ENCODE peak calls at places on chromosomes 16 and 17, in five cellular contexts. S is A549, M is HCT116, J is thoracic aorta, K is colonic mucosa. V is an unnamed sample.
A peak's percentile ranks its signal among the peaks of the same experiment; 100 is the strongest.

GRCh38 chr16:82004651-82005490 is 6.4 kb downstream of the SDR42E1 start:
- DNase-seq in S (no peak), K (no peak), M (no peak), J (no peak), V (no peak)

GRCh38 chr17:5694507-5694906 is 110.2 kb upstream of the NLRP1 start:
- DNase-seq in K (no peak), M (no peak), S (peak; percentile 18), J (no peak), V (no peak)

GRCh38 chr17:45783593-45784292 is 377 bp upstream of the CRHR1 start:
- DNase-seq in K (no peak), S (no peak), M (no peak), J (no peak), V (no peak)

GRCh38 chr16:29729116-29729521 is 16.7 kb downstream of the C16orf54 start:
- DNase-seq in M (peak; percentile 57), S (peak; percentile 68), J (no peak), K (no peak), V (peak; percentile 6)

GRCh38 chr17:50106393-50107131 is 11.4 kb downstream of the PDK2 start:
- DNase-seq in M (no peak), S (no peak), K (no peak), J (no peak), V (no peak)

GRCh38 chr16:1619976-1620375 is 7.8 kb downstream of the CRAMP1 start:
- DNase-seq in M (no peak), J (no peak), S (no peak), K (no peak), V (no peak)

GRCh38 chr17:82239926-82240505 is 11.2 kb downstream of the SLC16A3 start:
- DNase-seq in J (no peak), S (no peak), K (no peak), M (no peak), V (no peak)

GRCh38 chr17:73802314-73802713 is 158.1 kb upstream of the SDK2 start:
- DNase-seq in K (no peak), M (no peak), J (no peak), S (no peak), V (no peak)

GRCh38 chr16:28163699-28164584 is 47.8 kb downstream of the XPO6 start:
- DNase-seq in K (no peak), J (no peak), M (no peak), S (no peak), V (no peak)

GRCh38 chr16:86757704-86758040 is 179.3 kb downstream of the FOXL1 start:
- DNase-seq in M (no peak), K (no peak), S (no peak), J (no peak), V (no peak)

GRCh38 chr16:27974896-27975540 is 88.5 kb downstream of the GSG1L start:
- DNase-seq in M (no peak), K (no peak), S (no peak), J (no peak), V (no peak)

GRCh38 chr17:10316986-10317834 is 55.6 kb downstream of the MYH13 start:
- DNase-seq in S (peak; percentile 69), M (peak; percentile 31), K (peak; percentile 71), J (peak; percentile 36), V (peak; percentile 27)

GRCh38 chr16:73037331-73037745 is 10.6 kb downstream of the ZFHX3 start:
- DNase-seq in S (no peak), J (no peak), M (no peak), K (no peak), V (no peak)

GRCh38 chr17:81553018-81553615 is 964 bp upstream of the FAAP100 start:
- DNase-seq in S (peak; percentile 92), K (peak; percentile 83), M (peak; percentile 80), J (peak; percentile 51), V (peak; percentile 66)

GRCh38 chr17:7213895-7214299 is 5.7 kb downstream of the DLG4 start:
- DNase-seq in M (peak; percentile 72), K (no peak), S (peak; percentile 96), J (peak; percentile 56), V (peak; percentile 63)

GRCh38 chr16:83882118-83882879 is 16.6 kb upstream of the MLYCD start:
- DNase-seq in J (no peak), S (no peak), M (no peak), K (no peak), V (no peak)

DNA sequence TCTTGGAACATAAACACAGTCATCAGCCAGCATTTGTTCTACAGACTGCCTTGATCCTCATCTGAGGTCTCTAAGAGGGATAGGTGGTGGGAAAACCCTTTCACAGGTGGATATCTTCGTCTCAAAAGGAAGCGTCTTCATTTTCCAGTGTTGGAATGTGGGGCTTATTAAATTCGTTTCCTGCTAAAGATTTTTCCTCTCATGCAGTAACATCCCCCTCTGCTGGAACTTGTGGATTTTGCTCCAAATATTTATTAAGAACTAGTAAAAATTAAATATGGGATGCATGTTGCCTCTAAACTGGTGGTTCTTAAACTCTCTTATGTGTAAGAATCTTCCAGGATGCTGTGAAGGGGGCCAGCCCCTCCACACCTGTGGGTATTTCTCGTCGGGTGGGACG is 20.1 kb upstream of the MLYCD start:
- DNase-seq in M (peak; percentile 52), J (no peak), K (no peak), S (peak; percentile 59), V (peak; percentile 54)
- TF ChIP-seq CTCF in M (peak; percentile 79), J (peak; percentile 53), K (no peak), S (peak; percentile 68), V (peak; percentile 50)

DNA sequence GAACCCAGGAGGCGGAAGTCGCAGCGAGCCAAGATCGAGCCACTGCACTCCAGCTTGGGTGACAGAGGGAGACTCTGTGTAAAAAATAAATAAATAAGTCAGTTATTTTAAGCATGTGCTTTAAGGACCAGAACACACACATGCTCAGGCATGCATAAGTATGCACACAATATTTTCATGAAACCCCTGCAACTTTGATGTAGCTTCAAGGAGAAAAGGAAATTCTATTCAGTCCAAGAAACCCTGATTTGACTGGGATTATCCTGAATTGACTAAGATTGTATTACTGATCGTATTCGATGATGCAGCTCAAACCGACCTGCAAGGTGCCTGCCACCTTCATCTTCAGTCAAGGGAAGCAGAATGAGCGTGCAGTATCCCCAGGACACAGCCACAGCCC is 841 bp downstream of the TEKT5 start:
- DNase-seq in S (no peak), J (no peak), M (no peak), K (no peak), V (no peak)
- H3K4me3 ChIP-seq in S (no peak overlapping the region), J (no peak overlapping the region), M (no peak overlapping the region), K (no peak overlapping the region), V (no peak overlapping the region)

DNA sequence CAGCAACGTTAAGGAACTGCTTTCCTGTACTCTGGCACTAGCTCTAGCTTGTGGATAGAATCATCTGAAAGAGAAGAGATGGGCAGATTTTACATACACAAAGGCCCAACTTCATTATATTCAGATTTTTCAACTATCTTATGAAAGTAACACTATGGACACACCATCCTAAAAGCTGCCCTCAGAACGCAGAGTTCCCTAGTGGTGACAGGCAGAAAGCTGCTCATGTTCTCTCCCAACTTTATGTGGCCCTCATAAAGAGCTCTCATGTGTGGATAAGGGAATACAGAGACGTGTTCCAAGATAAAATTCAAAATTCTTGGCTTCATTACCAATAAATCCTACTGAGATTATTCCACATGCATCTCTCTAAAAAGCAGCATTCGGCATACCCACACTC is 1.5 kb downstream of the CFAP20 start:
- DNase-seq in S (no peak), M (no peak), J (no peak), K (no peak), V (no peak)
- TF ChIP-seq CTCF in S (no peak), M (peak; percentile 32), J (no peak), K (no peak), V (no peak)

DNA sequence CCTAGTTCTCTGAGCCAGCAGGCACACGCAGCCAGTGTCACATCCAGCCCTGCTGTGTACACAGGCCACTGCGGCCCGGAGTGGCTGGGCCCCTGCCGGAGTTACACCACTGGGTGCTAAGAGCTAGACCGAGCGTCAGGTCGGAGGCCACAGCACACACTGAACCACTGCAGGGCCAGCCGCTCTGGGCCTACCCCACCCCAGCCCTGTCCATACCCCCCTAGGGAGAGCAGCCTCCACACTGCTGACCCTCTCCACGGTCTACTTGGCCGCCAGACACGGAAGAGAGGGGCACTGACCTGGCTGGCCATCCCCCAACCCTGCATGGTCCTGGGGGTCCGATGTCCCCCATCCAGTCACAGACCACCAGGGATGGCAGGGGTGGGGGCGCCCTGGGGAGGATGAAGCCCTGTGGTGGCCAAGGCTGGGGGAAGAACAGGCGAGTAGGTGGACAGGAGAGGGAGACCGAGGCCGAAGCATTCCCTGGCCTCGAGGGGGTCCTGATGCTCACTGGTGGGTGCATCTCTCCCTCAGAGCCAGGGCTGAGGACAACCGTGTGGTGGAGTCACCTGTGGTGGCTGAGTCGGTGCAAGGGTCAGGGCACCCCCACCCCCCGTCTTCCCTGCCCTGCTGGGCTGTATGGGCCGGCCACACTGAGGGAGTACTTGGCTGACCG is 34.9 kb upstream of the ZC3H18 start:
- DNase-seq in M (no peak), J (no peak), S (no peak), K (no peak), V (no peak)
- H3K4me3 ChIP-seq in M (peak overlapping the region; percentile 90), J (peak overlapping the region; percentile 70), S (peak overlapping the region; percentile 91), K (peak overlapping the region; percentile 50), V (peak overlapping the region; percentile 51)

DNA sequence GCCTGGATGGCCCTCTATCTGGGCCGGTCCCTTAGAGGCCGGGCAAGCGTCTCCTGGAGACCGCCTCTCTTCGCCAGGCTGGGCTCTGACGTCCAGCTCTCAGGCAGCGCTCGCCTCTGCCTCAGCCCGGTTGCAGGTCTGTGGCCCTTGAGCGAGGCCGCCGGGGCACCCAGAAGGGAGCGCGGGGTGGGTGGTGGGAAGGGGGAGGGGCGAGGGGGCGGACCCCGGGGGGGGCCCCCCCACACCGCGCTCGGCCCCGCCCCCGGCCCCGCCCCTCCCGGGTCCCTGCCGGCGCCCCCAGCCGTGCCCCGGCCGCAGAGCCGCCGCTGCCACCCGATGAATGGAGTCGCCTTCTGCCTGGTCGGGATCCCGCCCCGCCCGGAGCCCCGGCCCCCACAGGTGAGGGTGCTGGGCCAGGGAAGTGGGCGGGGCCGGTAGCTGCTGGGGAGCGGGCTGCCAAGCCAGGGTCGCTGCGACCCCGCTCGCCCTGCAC is at the start of gene ARHGAP23:
- DNase-seq in K (peak; percentile 33), M (no peak), S (peak; percentile 57), J (no peak), V (no peak)
- TF ChIP-seq CTCF in K (no peak), M (no peak), S (no peak), J (no peak), V (no peak)

DNA sequence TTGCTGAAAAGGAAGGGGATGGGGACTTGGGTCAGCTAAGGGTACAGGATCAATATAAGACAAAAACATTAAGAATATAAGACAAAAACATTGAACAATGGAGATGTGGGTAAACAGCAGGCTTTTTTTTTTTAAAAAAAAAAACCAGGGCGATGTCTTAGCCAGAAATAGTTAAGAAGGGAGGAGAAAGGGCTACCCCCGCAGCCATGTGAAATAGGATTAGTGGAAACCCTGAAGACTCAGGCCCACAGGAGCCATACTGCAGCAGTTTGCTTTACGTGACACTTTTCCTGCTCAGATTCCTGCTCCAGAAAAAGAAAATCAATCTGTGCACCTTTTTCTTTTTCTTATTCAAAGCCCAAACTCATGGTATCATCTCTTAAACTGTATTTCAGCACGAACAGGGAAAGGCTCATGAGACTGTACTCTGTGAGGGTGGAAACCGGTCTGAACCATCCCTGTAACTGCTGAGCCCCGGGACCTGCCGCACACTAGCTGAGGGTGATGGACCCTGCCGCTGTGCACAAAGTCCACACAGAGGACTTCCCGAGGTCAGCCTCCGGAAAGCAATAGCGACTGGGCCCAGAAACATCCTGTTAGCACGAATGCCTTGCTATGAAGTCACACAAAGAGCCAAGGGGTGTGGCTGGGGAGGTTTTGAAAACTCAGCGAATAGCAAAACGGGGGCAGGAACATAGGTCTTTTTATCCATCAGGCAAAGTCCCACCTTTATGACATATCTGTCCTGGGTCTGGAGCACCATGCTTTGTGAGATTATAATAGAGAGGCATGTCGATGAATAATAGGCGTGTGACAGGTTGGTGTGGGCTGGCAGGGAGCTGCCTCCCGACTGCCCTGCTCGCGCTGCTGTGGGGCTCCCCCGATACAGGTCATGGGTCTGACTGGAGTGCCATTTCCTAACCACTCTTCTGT is 33.2 kb downstream of the CDK5R1 start:
- DNase-seq in J (no peak), S (no peak), K (peak; percentile 26), M (no peak), V (no peak)
- H3K4me3 ChIP-seq in J (peak overlapping the region; percentile 71), S (no peak overlapping the region), K (peak overlapping the region; percentile 30), M (peak overlapping the region; percentile 32), V (peak overlapping the region; percentile 29)

V was measured in LNCaP clone FGC.